ENCODE peak calls at places on chromosomes 1 and 21, in eight cellular contexts. One of them, this sample, is unnamed.

GRCh38 chr1:55751776-55752175 is 536.6 kb upstream of the USP24 start:
- DNase-seq in CD8-positive, alpha-beta T cell: no peak
- DNase-seq in foreskin fibroblast: peak
- DNase-seq in IMR-90: peak
- DNase-seq in right lobe of liver: no peak
- DNase-seq in fibroblast of villous mesenchyme: peak
- DNase-seq in cardiac muscle cell: no peak
- DNase-seq in A549: no peak
- DNase-seq in this sample: no peak

GRCh38 chr1:82704393-82704792 is 903.7 kb downstream of the ADGRL2 start:
- DNase-seq in CD8-positive, alpha-beta T cell: no peak
- DNase-seq in foreskin fibroblast: no peak
- DNase-seq in IMR-90: no peak
- DNase-seq in right lobe of liver: no peak
- DNase-seq in fibroblast of villous mesenchyme: no peak
- DNase-seq in cardiac muscle cell: peak
- DNase-seq in A549: no peak
- DNase-seq in this sample: no peak

GRCh38 chr1:62493656-62494055 is 56.8 kb downstream of the USP1 start:
- DNase-seq in CD8-positive, alpha-beta T cell: no peak
- DNase-seq in foreskin fibroblast: peak
- DNase-seq in IMR-90: peak
- DNase-seq in right lobe of liver: no peak
- DNase-seq in fibroblast of villous mesenchyme: no peak
- DNase-seq in cardiac muscle cell: no peak
- DNase-seq in A549: no peak
- DNase-seq in this sample: peak

GRCh38 chr1:228393811-228394570 is 12.6 kb downstream of the TRIM11 start:
- DNase-seq in CD8-positive, alpha-beta T cell: no peak
- DNase-seq in foreskin fibroblast: no peak
- DNase-seq in IMR-90: no peak
- DNase-seq in right lobe of liver: no peak
- DNase-seq in fibroblast of villous mesenchyme: no peak
- DNase-seq in cardiac muscle cell: no peak
- DNase-seq in A549: no peak
- DNase-seq in this sample: no peak

GRCh38 chr1:25501235-25502058 is 42.0 kb upstream of the LDLRAP1 start:
- DNase-seq in CD8-positive, alpha-beta T cell: no peak
- DNase-seq in foreskin fibroblast: peak
- DNase-seq in IMR-90: peak
- DNase-seq in right lobe of liver: peak
- DNase-seq in fibroblast of villous mesenchyme: peak
- DNase-seq in cardiac muscle cell: no peak
- DNase-seq in A549: no peak
- DNase-seq in this sample: no peak

GRCh38 chr1:29524285-29525065 is 288.2 kb downstream of the PTPRU start:
- DNase-seq in CD8-positive, alpha-beta T cell: no peak
- DNase-seq in foreskin fibroblast: no peak
- DNase-seq in IMR-90: no peak
- DNase-seq in right lobe of liver: peak
- DNase-seq in fibroblast of villous mesenchyme: no peak
- DNase-seq in cardiac muscle cell: no peak
- DNase-seq in A549: no peak
- DNase-seq in this sample: no peak

GRCh38 chr1:12587981-12588620 is 29.9 kb downstream of the DHRS3 start:
- DNase-seq in CD8-positive, alpha-beta T cell: no peak
- DNase-seq in foreskin fibroblast: no peak
- DNase-seq in IMR-90: peak
- DNase-seq in right lobe of liver: no peak
- DNase-seq in fibroblast of villous mesenchyme: peak
- DNase-seq in cardiac muscle cell: no peak
- DNase-seq in A549: peak
- DNase-seq in this sample: peak

GRCh38 chr1:29949676-29950075 is 713.4 kb downstream of the PTPRU start:
- DNase-seq in CD8-positive, alpha-beta T cell: no peak
- DNase-seq in foreskin fibroblast: no peak
- DNase-seq in IMR-90: no peak
- DNase-seq in right lobe of liver: peak
- DNase-seq in fibroblast of villous mesenchyme: no peak
- DNase-seq in cardiac muscle cell: peak
- DNase-seq in A549: no peak
- DNase-seq in this sample: no peak

GRCh38 chr1:183368213-183369108 is 49.7 kb downstream of the NMNAT2 start:
- DNase-seq in CD8-positive, alpha-beta T cell: no peak
- DNase-seq in foreskin fibroblast: no peak
- DNase-seq in IMR-90: no peak
- DNase-seq in right lobe of liver: no peak
- DNase-seq in fibroblast of villous mesenchyme: no peak
- DNase-seq in cardiac muscle cell: no peak
- DNase-seq in A549: no peak
- DNase-seq in this sample: no peak

GRCh38 chr1:87393437-87394085 is 64.9 kb downstream of the LMO4 start:
- DNase-seq in CD8-positive, alpha-beta T cell: no peak
- DNase-seq in foreskin fibroblast: no peak
- DNase-seq in IMR-90: no peak
- DNase-seq in right lobe of liver: no peak
- DNase-seq in fibroblast of villous mesenchyme: no peak
- DNase-seq in cardiac muscle cell: no peak
- DNase-seq in A549: no peak
- DNase-seq in this sample: no peak
- H3K4me3 ChIP-seq in CD8-positive, alpha-beta T cell: no peak
- H3K4me3 ChIP-seq in foreskin fibroblast: no peak
- H3K4me3 ChIP-seq in IMR-90: no peak
- H3K4me3 ChIP-seq in right lobe of liver: no peak
- H3K4me3 ChIP-seq in fibroblast of villous mesenchyme: no peak
- H3K4me3 ChIP-seq in cardiac muscle cell: no peak
- H3K4me3 ChIP-seq in A549: no peak
- H3K4me3 ChIP-seq in this sample: no peak

DNA sequence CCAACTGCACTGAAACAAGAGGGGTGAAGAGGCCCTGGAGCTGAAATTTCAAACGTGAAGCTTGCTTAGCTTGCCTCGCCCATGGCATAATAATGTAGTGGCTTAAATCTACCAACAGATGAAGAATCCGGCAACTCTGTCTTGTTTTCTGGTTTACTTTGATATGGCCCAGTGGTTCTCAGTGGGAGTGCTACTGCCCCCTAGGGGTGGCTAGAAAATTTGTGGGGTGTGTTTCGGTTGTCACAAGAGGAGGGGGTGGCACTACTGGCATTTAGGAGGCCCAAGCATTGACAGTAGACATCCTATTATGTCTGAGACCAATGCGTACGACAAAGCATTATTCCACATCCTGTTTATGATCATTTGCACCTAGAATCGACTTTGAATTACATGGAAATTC is 51.9 kb upstream of the C8B start:
- DNase-seq in CD8-positive, alpha-beta T cell: no peak
- DNase-seq in foreskin fibroblast: peak
- DNase-seq in IMR-90: no peak
- DNase-seq in right lobe of liver: no peak
- DNase-seq in fibroblast of villous mesenchyme: no peak
- DNase-seq in cardiac muscle cell: no peak
- DNase-seq in A549: peak
- DNase-seq in this sample: no peak
- TF ChIP-seq CTCF in CD8-positive, alpha-beta T cell: no peak
- TF ChIP-seq CTCF in foreskin fibroblast: peak
- TF ChIP-seq CTCF in IMR-90: peak
- TF ChIP-seq CTCF in right lobe of liver: peak
- TF ChIP-seq CTCF in fibroblast of villous mesenchyme: peak
- TF ChIP-seq CTCF in cardiac muscle cell: peak
- TF ChIP-seq CTCF in A549: no peak
- TF ChIP-seq CTCF in this sample: peak

GRCh38 chr1:59504281-59504680 is 207.4 kb downstream of the FGGY start:
- DNase-seq in CD8-positive, alpha-beta T cell: no peak
- DNase-seq in foreskin fibroblast: peak
- DNase-seq in IMR-90: no peak
- DNase-seq in right lobe of liver: no peak
- DNase-seq in fibroblast of villous mesenchyme: no peak
- DNase-seq in cardiac muscle cell: no peak
- DNase-seq in A549: no peak
- DNase-seq in this sample: no peak

GRCh38 chr1:59510249-59510648 is 213.4 kb downstream of the FGGY start:
- DNase-seq in CD8-positive, alpha-beta T cell: no peak
- DNase-seq in foreskin fibroblast: no peak
- DNase-seq in IMR-90: no peak
- DNase-seq in right lobe of liver: no peak
- DNase-seq in fibroblast of villous mesenchyme: no peak
- DNase-seq in cardiac muscle cell: no peak
- DNase-seq in A549: no peak
- DNase-seq in this sample: no peak

GRCh38 chr1:59505596-59506028 is 208.7 kb downstream of the FGGY start:
- DNase-seq in CD8-positive, alpha-beta T cell: no peak
- DNase-seq in foreskin fibroblast: no peak
- DNase-seq in IMR-90: no peak
- DNase-seq in right lobe of liver: no peak
- DNase-seq in fibroblast of villous mesenchyme: no peak
- DNase-seq in cardiac muscle cell: no peak
- DNase-seq in A549: no peak
- DNase-seq in this sample: no peak

GRCh38 chr1:59509341-59509869 is 212.5 kb downstream of the FGGY start:
- DNase-seq in CD8-positive, alpha-beta T cell: no peak
- DNase-seq in foreskin fibroblast: no peak
- DNase-seq in IMR-90: no peak
- DNase-seq in right lobe of liver: no peak
- DNase-seq in fibroblast of villous mesenchyme: no peak
- DNase-seq in cardiac muscle cell: no peak
- DNase-seq in A549: no peak
- DNase-seq in this sample: no peak

DNA sequence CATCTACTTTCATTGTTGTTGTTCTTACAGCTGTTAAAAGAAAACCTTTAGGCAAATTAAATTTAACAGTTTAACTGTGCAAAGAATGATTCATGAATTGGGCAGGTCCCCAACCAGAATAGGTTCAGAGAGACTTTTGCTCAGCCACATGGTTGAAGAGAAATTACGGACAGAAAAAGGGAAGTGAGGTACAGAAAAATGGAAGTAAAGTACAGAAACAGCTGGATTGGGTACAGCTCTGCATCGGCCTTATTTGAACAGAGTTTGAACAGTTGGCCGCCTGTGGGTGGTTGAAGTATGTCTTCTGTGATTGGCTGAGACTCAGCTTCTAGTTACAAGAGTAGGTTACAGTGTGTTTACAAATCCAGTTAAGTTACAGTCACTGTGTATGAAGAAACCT is 210.1 kb downstream of the FGGY start:
- DNase-seq in CD8-positive, alpha-beta T cell: no peak
- DNase-seq in foreskin fibroblast: peak
- DNase-seq in IMR-90: peak
- DNase-seq in right lobe of liver: peak
- DNase-seq in fibroblast of villous mesenchyme: peak
- DNase-seq in cardiac muscle cell: no peak
- DNase-seq in A549: no peak
- DNase-seq in this sample: peak
- H3K4me3 ChIP-seq in CD8-positive, alpha-beta T cell: no peak
- H3K4me3 ChIP-seq in foreskin fibroblast: no peak
- H3K4me3 ChIP-seq in IMR-90: no peak
- H3K4me3 ChIP-seq in right lobe of liver: no peak
- H3K4me3 ChIP-seq in fibroblast of villous mesenchyme: no peak
- H3K4me3 ChIP-seq in cardiac muscle cell: no peak
- H3K4me3 ChIP-seq in A549: no peak
- H3K4me3 ChIP-seq in this sample: no peak

DNA sequence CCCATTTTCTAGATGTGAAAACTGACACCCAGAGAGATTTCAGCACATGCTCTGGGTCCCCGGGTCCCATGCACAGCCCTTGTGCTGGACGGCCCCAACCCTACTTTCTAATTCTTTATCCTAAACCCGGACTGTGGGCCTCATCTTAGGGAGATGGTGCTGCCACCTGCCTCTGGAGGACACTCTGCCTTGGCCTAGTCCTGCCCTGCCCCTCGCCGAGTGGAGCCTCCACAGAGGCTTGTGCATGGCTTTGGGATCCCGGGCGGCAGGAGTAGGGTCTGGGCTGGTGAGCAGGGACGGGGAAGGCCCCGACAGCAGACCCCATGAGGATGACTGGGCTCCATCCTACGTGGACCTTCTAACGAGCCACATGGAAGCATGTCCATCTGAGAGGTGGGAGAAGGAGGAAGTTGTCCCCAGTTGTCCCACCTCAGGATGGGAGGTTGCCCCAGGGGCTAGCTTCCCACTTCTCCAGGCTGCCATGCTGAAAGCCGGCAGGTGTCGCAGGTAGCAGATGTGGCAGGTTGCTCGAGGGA is 12.4 kb downstream of the MX2 start:
- DNase-seq in CD8-positive, alpha-beta T cell: no peak
- DNase-seq in foreskin fibroblast: no peak
- DNase-seq in IMR-90: no peak
- DNase-seq in right lobe of liver: no peak
- DNase-seq in fibroblast of villous mesenchyme: no peak
- DNase-seq in cardiac muscle cell: no peak
- DNase-seq in A549: no peak
- DNase-seq in this sample: no peak
- TF ChIP-seq CTCF in CD8-positive, alpha-beta T cell: no peak
- TF ChIP-seq CTCF in foreskin fibroblast: no peak
- TF ChIP-seq CTCF in IMR-90: no peak
- TF ChIP-seq CTCF in right lobe of liver: no peak
- TF ChIP-seq CTCF in fibroblast of villous mesenchyme: no peak
- TF ChIP-seq CTCF in cardiac muscle cell: no peak
- TF ChIP-seq CTCF in A549: no peak
- TF ChIP-seq CTCF in this sample: no peak

DNA sequence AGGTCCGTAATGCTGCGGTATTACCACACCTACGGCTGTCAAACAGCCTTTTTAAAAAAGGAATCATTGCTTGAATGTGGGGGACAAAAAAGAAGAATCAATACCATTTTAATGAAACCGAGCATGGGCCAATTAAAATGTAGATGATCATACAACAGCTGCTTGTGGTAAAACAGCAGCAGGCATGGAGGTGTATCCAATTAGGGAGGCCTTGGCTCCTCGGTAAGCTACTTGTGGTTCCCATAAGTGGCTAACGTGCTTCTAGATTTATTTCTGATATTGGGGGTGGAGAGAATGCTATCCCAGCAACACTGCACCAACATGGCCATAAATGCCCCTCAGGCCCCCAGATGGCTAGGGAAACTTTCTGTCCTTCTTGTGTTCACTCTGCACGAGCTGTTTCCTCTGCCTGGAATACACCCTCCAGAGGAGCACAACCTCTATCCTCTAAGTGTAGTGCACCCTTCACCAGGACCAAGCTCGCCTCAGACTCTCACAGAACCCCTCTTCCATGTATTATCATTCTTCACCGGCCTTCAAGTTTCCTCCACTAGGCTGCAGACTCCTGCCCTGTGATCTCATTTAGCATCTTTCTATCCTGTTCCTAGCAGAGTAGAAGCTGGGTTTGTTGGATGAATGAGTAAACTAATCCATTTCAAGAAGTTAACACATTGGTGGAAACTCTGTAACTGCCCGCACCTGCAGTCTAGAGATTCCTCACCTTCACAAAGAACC is 1.6 kb downstream of the PTPN14 start:
- DNase-seq in CD8-positive, alpha-beta T cell: no peak
- DNase-seq in foreskin fibroblast: peak
- DNase-seq in IMR-90: peak
- DNase-seq in right lobe of liver: no peak
- DNase-seq in fibroblast of villous mesenchyme: peak
- DNase-seq in cardiac muscle cell: no peak
- DNase-seq in A549: peak
- DNase-seq in this sample: peak
- H3K4me3 ChIP-seq in CD8-positive, alpha-beta T cell: no peak
- H3K4me3 ChIP-seq in foreskin fibroblast: peak
- H3K4me3 ChIP-seq in IMR-90: peak
- H3K4me3 ChIP-seq in right lobe of liver: peak
- H3K4me3 ChIP-seq in fibroblast of villous mesenchyme: peak
- H3K4me3 ChIP-seq in cardiac muscle cell: peak
- H3K4me3 ChIP-seq in A549: peak
- H3K4me3 ChIP-seq in this sample: peak

This sample was measured in astrocyte of the spinal cord.